ENCODE peak calls at places on chromosomes 6 and 20, in nine cellular contexts. One of them, this sample, is unnamed.

GRCh38 chr6:47242483-47243386 is 67.0 kb downstream of the TNFRSF21 start:
- DNase-seq in left cardiac atrium: peak
- DNase-seq in D721Med: no peak
- DNase-seq in activated CD4-positive, alpha-beta T cell treated with anti-CD3 and anti-CD28 coated beads, Interleukin-2, amount 10 ng/mL, durations not matched to agents 7 days and 5 days: peak
- DNase-seq in germinal center: peak
- DNase-seq in Ammon's horn: peak
- DNase-seq in head of caudate nucleus: peak
- DNase-seq in progenitor cell of endocrine pancreas: no peak
- DNase-seq in NB4: peak
- DNase-seq in this sample: peak

GRCh38 chr6:83781506-83781905 is 71.7 kb upstream of the RIPPLY2 start:
- DNase-seq in activated CD4-positive, alpha-beta T cell treated with anti-CD3 and anti-CD28 coated beads, Interleukin-2, amount 10 ng/mL, durations not matched to agents 7 days and 5 days: no peak
- DNase-seq in left cardiac atrium: no peak
- DNase-seq in progenitor cell of endocrine pancreas: no peak
- DNase-seq in germinal center: no peak
- DNase-seq in D721Med: no peak
- DNase-seq in Ammon's horn: no peak
- DNase-seq in NB4: no peak
- DNase-seq in head of caudate nucleus: no peak
- DNase-seq in this sample: no peak

GRCh38 chr6:111680013-111680712 is 74.5 kb upstream of the TRAF3IP2 start:
- DNase-seq in left cardiac atrium: no peak
- DNase-seq in activated CD4-positive, alpha-beta T cell treated with anti-CD3 and anti-CD28 coated beads, Interleukin-2, amount 10 ng/mL, durations not matched to agents 7 days and 5 days: no peak
- DNase-seq in head of caudate nucleus: no peak
- DNase-seq in progenitor cell of endocrine pancreas: no peak
- DNase-seq in NB4: no peak
- DNase-seq in Ammon's horn: peak
- DNase-seq in germinal center: no peak
- DNase-seq in D721Med: no peak
- DNase-seq in this sample: no peak

GRCh38 chr6:105986998-105987397 is 99.1 kb upstream of the PRDM1 start:
- DNase-seq in D721Med: no peak
- DNase-seq in head of caudate nucleus: no peak
- DNase-seq in Ammon's horn: no peak
- DNase-seq in left cardiac atrium: no peak
- DNase-seq in germinal center: no peak
- DNase-seq in progenitor cell of endocrine pancreas: no peak
- DNase-seq in NB4: no peak
- DNase-seq in activated CD4-positive, alpha-beta T cell treated with anti-CD3 and anti-CD28 coated beads, Interleukin-2, amount 10 ng/mL, durations not matched to agents 7 days and 5 days: no peak
- DNase-seq in this sample: no peak

GRCh38 chr6:39585641-39586040 is 139.6 kb downstream of the KIF6 start:
- DNase-seq in left cardiac atrium: no peak
- DNase-seq in progenitor cell of endocrine pancreas: no peak
- DNase-seq in Ammon's horn: no peak
- DNase-seq in activated CD4-positive, alpha-beta T cell treated with anti-CD3 and anti-CD28 coated beads, Interleukin-2, amount 10 ng/mL, durations not matched to agents 7 days and 5 days: no peak
- DNase-seq in NB4: no peak
- DNase-seq in D721Med: no peak
- DNase-seq in head of caudate nucleus: no peak
- DNase-seq in germinal center: no peak
- DNase-seq in this sample: no peak

GRCh38 chr20:35575958-35576357 is 34.1 kb downstream of the ERGIC3 start:
- DNase-seq in NB4: no peak
- DNase-seq in germinal center: no peak
- DNase-seq in Ammon's horn: no peak
- DNase-seq in progenitor cell of endocrine pancreas: no peak
- DNase-seq in left cardiac atrium: no peak
- DNase-seq in activated CD4-positive, alpha-beta T cell treated with anti-CD3 and anti-CD28 coated beads, Interleukin-2, amount 10 ng/mL, durations not matched to agents 7 days and 5 days: no peak
- DNase-seq in D721Med: no peak
- DNase-seq in head of caudate nucleus: no peak
- DNase-seq in this sample: no peak

GRCh38 chr20:37226889-37227288 is 34.7 kb downstream of the GHRH start:
- DNase-seq in activated CD4-positive, alpha-beta T cell treated with anti-CD3 and anti-CD28 coated beads, Interleukin-2, amount 10 ng/mL, durations not matched to agents 7 days and 5 days: no peak
- DNase-seq in Ammon's horn: no peak
- DNase-seq in D721Med: no peak
- DNase-seq in left cardiac atrium: peak
- DNase-seq in germinal center: no peak
- DNase-seq in NB4: no peak
- DNase-seq in head of caudate nucleus: no peak
- DNase-seq in progenitor cell of endocrine pancreas: no peak
- DNase-seq in this sample: no peak

GRCh38 chr6:149080511-149080910 is 237.0 kb upstream of the TAB2 start:
- DNase-seq in activated CD4-positive, alpha-beta T cell treated with anti-CD3 and anti-CD28 coated beads, Interleukin-2, amount 10 ng/mL, durations not matched to agents 7 days and 5 days: no peak
- DNase-seq in D721Med: no peak
- DNase-seq in progenitor cell of endocrine pancreas: no peak
- DNase-seq in germinal center: no peak
- DNase-seq in NB4: no peak
- DNase-seq in left cardiac atrium: no peak
- DNase-seq in Ammon's horn: no peak
- DNase-seq in head of caudate nucleus: no peak
- DNase-seq in this sample: no peak

GRCh38 chr6:166707045-166707444 is 80.0 kb upstream of the RPS6KA2 start:
- DNase-seq in head of caudate nucleus: peak
- DNase-seq in germinal center: no peak
- DNase-seq in progenitor cell of endocrine pancreas: peak
- DNase-seq in Ammon's horn: peak
- DNase-seq in D721Med: no peak
- DNase-seq in activated CD4-positive, alpha-beta T cell treated with anti-CD3 and anti-CD28 coated beads, Interleukin-2, amount 10 ng/mL, durations not matched to agents 7 days and 5 days: peak
- DNase-seq in left cardiac atrium: peak
- DNase-seq in NB4: peak
- DNase-seq in this sample: peak

GRCh38 chr20:41234546-41234945 is 83.0 kb downstream of the ZHX3 start:
- DNase-seq in germinal center: no peak
- DNase-seq in activated CD4-positive, alpha-beta T cell treated with anti-CD3 and anti-CD28 coated beads, Interleukin-2, amount 10 ng/mL, durations not matched to agents 7 days and 5 days: no peak
- DNase-seq in Ammon's horn: peak
- DNase-seq in NB4: no peak
- DNase-seq in head of caudate nucleus: peak
- DNase-seq in D721Med: no peak
- DNase-seq in left cardiac atrium: peak
- DNase-seq in progenitor cell of endocrine pancreas: no peak
- DNase-seq in this sample: no peak

GRCh38 chr6:111722220-111722731 is 116.6 kb upstream of the TRAF3IP2 start:
- DNase-seq in germinal center: no peak
- DNase-seq in D721Med: no peak
- DNase-seq in progenitor cell of endocrine pancreas: no peak
- DNase-seq in Ammon's horn: no peak
- DNase-seq in NB4: peak
- DNase-seq in head of caudate nucleus: no peak
- DNase-seq in left cardiac atrium: no peak
- DNase-seq in activated CD4-positive, alpha-beta T cell treated with anti-CD3 and anti-CD28 coated beads, Interleukin-2, amount 10 ng/mL, durations not matched to agents 7 days and 5 days: no peak
- DNase-seq in this sample: no peak

GRCh38 chr6:27293436-27294152 is 18.5 kb downstream of the POM121L2 start:
- DNase-seq in progenitor cell of endocrine pancreas: no peak
- DNase-seq in NB4: no peak
- DNase-seq in germinal center: no peak
- DNase-seq in head of caudate nucleus: no peak
- DNase-seq in Ammon's horn: no peak
- DNase-seq in D721Med: no peak
- DNase-seq in left cardiac atrium: no peak
- DNase-seq in activated CD4-positive, alpha-beta T cell treated with anti-CD3 and anti-CD28 coated beads, Interleukin-2, amount 10 ng/mL, durations not matched to agents 7 days and 5 days: no peak
- DNase-seq in this sample: no peak

GRCh38 chr6:27608916-27609883 is 136.3 kb upstream of the ZNF184 start:
- DNase-seq in left cardiac atrium: no peak
- DNase-seq in progenitor cell of endocrine pancreas: no peak
- DNase-seq in head of caudate nucleus: no peak
- DNase-seq in activated CD4-positive, alpha-beta T cell treated with anti-CD3 and anti-CD28 coated beads, Interleukin-2, amount 10 ng/mL, durations not matched to agents 7 days and 5 days: peak
- DNase-seq in Ammon's horn: peak
- DNase-seq in germinal center: no peak
- DNase-seq in D721Med: no peak
- DNase-seq in NB4: peak
- DNase-seq in this sample: peak

GRCh38 chr20:57435498-57436222 is 44.5 kb downstream of the RBM38 start:
- DNase-seq in activated CD4-positive, alpha-beta T cell treated with anti-CD3 and anti-CD28 coated beads, Interleukin-2, amount 10 ng/mL, durations not matched to agents 7 days and 5 days: peak
- DNase-seq in head of caudate nucleus: peak
- DNase-seq in progenitor cell of endocrine pancreas: no peak
- DNase-seq in germinal center: peak
- DNase-seq in Ammon's horn: peak
- DNase-seq in NB4: peak
- DNase-seq in left cardiac atrium: peak
- DNase-seq in D721Med: no peak
- DNase-seq in this sample: peak

GRCh38 chr6:21742238-21742660 is 148.7 kb downstream of the SOX4 start:
- DNase-seq in Ammon's horn: no peak
- DNase-seq in germinal center: no peak
- DNase-seq in NB4: no peak
- DNase-seq in D721Med: no peak
- DNase-seq in left cardiac atrium: no peak
- DNase-seq in head of caudate nucleus: no peak
- DNase-seq in activated CD4-positive, alpha-beta T cell treated with anti-CD3 and anti-CD28 coated beads, Interleukin-2, amount 10 ng/mL, durations not matched to agents 7 days and 5 days: no peak
- DNase-seq in progenitor cell of endocrine pancreas: no peak
- DNase-seq in this sample: no peak

GRCh38 chr6:116564921-116565872 is 6.1 kb upstream of the RWDD1 start:
- DNase-seq in left cardiac atrium: peak
- DNase-seq in NB4: no peak
- DNase-seq in head of caudate nucleus: peak
- DNase-seq in progenitor cell of endocrine pancreas: no peak
- DNase-seq in D721Med: no peak
- DNase-seq in germinal center: peak
- DNase-seq in Ammon's horn: peak
- DNase-seq in activated CD4-positive, alpha-beta T cell treated with anti-CD3 and anti-CD28 coated beads, Interleukin-2, amount 10 ng/mL, durations not matched to agents 7 days and 5 days: no peak
- DNase-seq in this sample: no peak

GRCh38 chr20:9144643-9145042 is 75.8 kb downstream of the PLCB4 start:
- DNase-seq in progenitor cell of endocrine pancreas: no peak
- DNase-seq in NB4: no peak
- DNase-seq in head of caudate nucleus: no peak
- DNase-seq in D721Med: no peak
- DNase-seq in Ammon's horn: no peak
- DNase-seq in germinal center: no peak
- DNase-seq in left cardiac atrium: no peak
- DNase-seq in activated CD4-positive, alpha-beta T cell treated with anti-CD3 and anti-CD28 coated beads, Interleukin-2, amount 10 ng/mL, durations not matched to agents 7 days and 5 days: no peak
- DNase-seq in this sample: no peak

GRCh38 chr20:62376112-62377063 is 9.3 kb upstream of the LAMA5 start:
- DNase-seq in activated CD4-positive, alpha-beta T cell treated with anti-CD3 and anti-CD28 coated beads, Interleukin-2, amount 10 ng/mL, durations not matched to agents 7 days and 5 days: no peak
- DNase-seq in D721Med: no peak
- DNase-seq in progenitor cell of endocrine pancreas: peak
- DNase-seq in head of caudate nucleus: no peak
- DNase-seq in Ammon's horn: no peak
- DNase-seq in NB4: no peak
- DNase-seq in germinal center: no peak
- DNase-seq in left cardiac atrium: peak
- DNase-seq in this sample: no peak

GRCh38 chr6:5584072-5584471 is 322.8 kb downstream of the FARS2 start:
- DNase-seq in NB4: no peak
- DNase-seq in left cardiac atrium: no peak
- DNase-seq in Ammon's horn: no peak
- DNase-seq in progenitor cell of endocrine pancreas: no peak
- DNase-seq in D721Med: no peak
- DNase-seq in germinal center: no peak
- DNase-seq in activated CD4-positive, alpha-beta T cell treated with anti-CD3 and anti-CD28 coated beads, Interleukin-2, amount 10 ng/mL, durations not matched to agents 7 days and 5 days: no peak
- DNase-seq in head of caudate nucleus: no peak
- DNase-seq in this sample: no peak

GRCh38 chr20:50537546-50538201 is 27.5 kb downstream of the PTPN1 start:
- DNase-seq in progenitor cell of endocrine pancreas: no peak
- DNase-seq in germinal center: no peak
- DNase-seq in left cardiac atrium: no peak
- DNase-seq in head of caudate nucleus: no peak
- DNase-seq in NB4: no peak
- DNase-seq in D721Med: no peak
- DNase-seq in activated CD4-positive, alpha-beta T cell treated with anti-CD3 and anti-CD28 coated beads, Interleukin-2, amount 10 ng/mL, durations not matched to agents 7 days and 5 days: no peak
- DNase-seq in Ammon's horn: no peak
- DNase-seq in this sample: no peak

GRCh38 chr20:59735917-59736316 is 131.6 kb downstream of the PHACTR3 start:
- DNase-seq in NB4: peak
- DNase-seq in D721Med: no peak
- DNase-seq in germinal center: no peak
- DNase-seq in progenitor cell of endocrine pancreas: peak
- DNase-seq in Ammon's horn: peak
- DNase-seq in head of caudate nucleus: peak
- DNase-seq in left cardiac atrium: no peak
- DNase-seq in activated CD4-positive, alpha-beta T cell treated with anti-CD3 and anti-CD28 coated beads, Interleukin-2, amount 10 ng/mL, durations not matched to agents 7 days and 5 days: no peak
- DNase-seq in this sample: peak

GRCh38 chr6:25851961-25852360 is 20.1 kb upstream of the SLC17A1 start:
- DNase-seq in progenitor cell of endocrine pancreas: no peak
- DNase-seq in germinal center: no peak
- DNase-seq in left cardiac atrium: no peak
- DNase-seq in NB4: no peak
- DNase-seq in Ammon's horn: no peak
- DNase-seq in activated CD4-positive, alpha-beta T cell treated with anti-CD3 and anti-CD28 coated beads, Interleukin-2, amount 10 ng/mL, durations not matched to agents 7 days and 5 days: no peak
- DNase-seq in D721Med: no peak
- DNase-seq in head of caudate nucleus: no peak
- DNase-seq in this sample: no peak

GRCh38 chr20:11792229-11792953 is 125.3 kb upstream of the BTBD3 start:
- DNase-seq in D721Med: no peak
- DNase-seq in Ammon's horn: no peak
- DNase-seq in left cardiac atrium: no peak
- DNase-seq in NB4: no peak
- DNase-seq in progenitor cell of endocrine pancreas: no peak
- DNase-seq in activated CD4-positive, alpha-beta T cell treated with anti-CD3 and anti-CD28 coated beads, Interleukin-2, amount 10 ng/mL, durations not matched to agents 7 days and 5 days: no peak
- DNase-seq in head of caudate nucleus: no peak
- DNase-seq in germinal center: no peak
- DNase-seq in this sample: no peak

GRCh38 chr6:37005061-37005810 is at the start of gene FGD2:
- DNase-seq in activated CD4-positive, alpha-beta T cell treated with anti-CD3 and anti-CD28 coated beads, Interleukin-2, amount 10 ng/mL, durations not matched to agents 7 days and 5 days: no peak
- DNase-seq in germinal center: peak
- DNase-seq in Ammon's horn: no peak
- DNase-seq in D721Med: no peak
- DNase-seq in head of caudate nucleus: no peak
- DNase-seq in NB4: peak
- DNase-seq in left cardiac atrium: no peak
- DNase-seq in progenitor cell of endocrine pancreas: no peak
- DNase-seq in this sample: no peak

GRCh38 chr6:12356983-12357972 is 67.1 kb downstream of the EDN1 start:
- DNase-seq in head of caudate nucleus: no peak
- DNase-seq in progenitor cell of endocrine pancreas: no peak
- DNase-seq in germinal center: peak
- DNase-seq in activated CD4-positive, alpha-beta T cell treated with anti-CD3 and anti-CD28 coated beads, Interleukin-2, amount 10 ng/mL, durations not matched to agents 7 days and 5 days: no peak
- DNase-seq in D721Med: no peak
- DNase-seq in Ammon's horn: peak
- DNase-seq in left cardiac atrium: no peak
- DNase-seq in NB4: peak
- DNase-seq in this sample: no peak

GRCh38 chr20:43911066-43911465 is 3.6 kb upstream of the TOX2 start:
- DNase-seq in Ammon's horn: no peak
- DNase-seq in NB4: peak
- DNase-seq in D721Med: no peak
- DNase-seq in activated CD4-positive, alpha-beta T cell treated with anti-CD3 and anti-CD28 coated beads, Interleukin-2, amount 10 ng/mL, durations not matched to agents 7 days and 5 days: no peak
- DNase-seq in progenitor cell of endocrine pancreas: no peak
- DNase-seq in head of caudate nucleus: no peak
- DNase-seq in left cardiac atrium: no peak
- DNase-seq in germinal center: no peak
- DNase-seq in this sample: peak

GRCh38 chr6:159435701-159436100 is 257.3 kb downstream of the SOD2 start:
- DNase-seq in progenitor cell of endocrine pancreas: no peak
- DNase-seq in NB4: no peak
- DNase-seq in D721Med: no peak
- DNase-seq in head of caudate nucleus: no peak
- DNase-seq in left cardiac atrium: no peak
- DNase-seq in activated CD4-positive, alpha-beta T cell treated with anti-CD3 and anti-CD28 coated beads, Interleukin-2, amount 10 ng/mL, durations not matched to agents 7 days and 5 days: no peak
- DNase-seq in germinal center: no peak
- DNase-seq in Ammon's horn: no peak
- DNase-seq in this sample: no peak

GRCh38 chr6:18530201-18530600 is 143.1 kb downstream of the RNF144B start:
- DNase-seq in head of caudate nucleus: no peak
- DNase-seq in D721Med: no peak
- DNase-seq in left cardiac atrium: no peak
- DNase-seq in progenitor cell of endocrine pancreas: no peak
- DNase-seq in activated CD4-positive, alpha-beta T cell treated with anti-CD3 and anti-CD28 coated beads, Interleukin-2, amount 10 ng/mL, durations not matched to agents 7 days and 5 days: no peak
- DNase-seq in Ammon's horn: no peak
- DNase-seq in germinal center: no peak
- DNase-seq in NB4: no peak
- DNase-seq in this sample: no peak

GRCh38 chr6:73525546-73526330 is 4.9 kb upstream of the EEF1A1 start:
- DNase-seq in Ammon's horn: no peak
- DNase-seq in head of caudate nucleus: no peak
- DNase-seq in germinal center: no peak
- DNase-seq in progenitor cell of endocrine pancreas: no peak
- DNase-seq in NB4: no peak
- DNase-seq in left cardiac atrium: no peak
- DNase-seq in activated CD4-positive, alpha-beta T cell treated with anti-CD3 and anti-CD28 coated beads, Interleukin-2, amount 10 ng/mL, durations not matched to agents 7 days and 5 days: no peak
- DNase-seq in D721Med: no peak
- DNase-seq in this sample: no peak